ENCODE peak calls at places on chromosomes 5 and 9, in ten cellular contexts. A is astrocyte of the cerebellum, B is activated T-cell treated with anti-CD3 and anti-CD28 coated beads for 24 hours, H is OCI-LY7, V is ACHN, Y is HL-60, Z is progenitor cell of endocrine pancreas, M is neural crest cell, R is mesenchymal stem cell, E is H7. J is an unnamed sample.

GRCh38 chr9:95770653-95771131 is 104.8 kb upstream of the ERCC6L2 start:
- DNase-seq in Z (no peak), H (no peak), B (no peak), R (no peak), V (no peak), M (no peak), Y (no peak), A (no peak), E (peak; percentile 74), J (no peak)

GRCh38 chr9:21579209-21579608 is 97.1 kb upstream of the IFNE start:
- DNase-seq in H (no peak), R (peak; percentile 20), A (no peak), Z (no peak), V (no peak), E (no peak), M (no peak), B (no peak), Y (no peak), J (no peak)

GRCh38 chr9:136316896-136317676 is 10.3 kb upstream of the GPSM1 start:
- DNase-seq in Y (no peak), R (no peak), Z (no peak), M (no peak), A (no peak), B (no peak), E (no peak), V (no peak), H (no peak), J (no peak)

GRCh38 chr9:114258866-114259799 is 63.8 kb upstream of the ORM1 start:
- DNase-seq in B (no peak), A (no peak), H (no peak), E (no peak), M (no peak), R (no peak), Z (no peak), V (no peak), Y (no peak), J (no peak)

GRCh38 chr5:149794338-149795023 is 64.4 kb downstream of the PPARGC1B start:
- DNase-seq in B (no peak), Z (no peak), A (no peak), R (no peak), E (no peak), Y (no peak), V (no peak), H (no peak), M (no peak), J (no peak)

GRCh38 chr5:1814183-1815020 is 13.2 kb downstream of the NDUFS6 start:
- DNase-seq in R (no peak), Y (no peak), E (no peak), A (no peak), H (no peak), B (no peak), Z (no peak), V (no peak), M (no peak), J (no peak)

GRCh38 chr9:115117999-115118470 is at the start of gene TNC:
- DNase-seq in Y (no peak), Z (no peak), M (peak; percentile 3), A (peak; percentile 89), R (peak; percentile 81), E (peak; percentile 67), B (no peak), V (peak; percentile 68), H (no peak), J (no peak)

GRCh38 chr9:76266649-76267627 is 127.3 kb downstream of the RFK start:
- DNase-seq in Z (no peak), H (no peak), Y (no peak), B (no peak), E (no peak), V (no peak), M (no peak), A (no peak), R (no peak), J (no peak)

GRCh38 chr5:78129632-78130031 is 164.9 kb downstream of the AP3B1 start:
- DNase-seq in Y (no peak), A (no peak), Z (no peak), E (no peak), B (no peak), M (no peak), R (no peak), H (no peak), V (no peak), J (no peak)

GRCh38 chr5:165360366-165361142 is 1855.1 kb downstream of the MAT2B start:
- DNase-seq in V (no peak), H (no peak), Y (no peak), Z (no peak), A (no peak), M (no peak), B (no peak), R (no peak), E (no peak), J (no peak)

J was measured in 8988T.